ENCODE peak calls at places on chromosomes 6 and 20, in six cellular contexts. R is foreskin fibroblast, Y is AG04450, I is GM13977, B is natural killer cell, A is upper lobe of left lung. M is an unnamed sample.

GRCh38 chr20:59640267-59640666 is 35.9 kb downstream of the PHACTR3 start:
- DNase-seq in I (no peak), A (no peak), Y (no peak), R (no peak), B (no peak), M (no peak)

GRCh38 chr20:33211817-33212424 is 5.2 kb upstream of the BPIFA3 start:
- DNase-seq in B (no peak), Y (no peak), I (peak), A (peak), R (peak), M (peak)

GRCh38 chr6:106253194-106253593 is 72.4 kb downstream of the ATG5 start:
- DNase-seq in R (peak), A (no peak), I (no peak), Y (no peak), B (no peak), M (no peak)

GRCh38 chr20:31718952-31719643 is 3.6 kb downstream of the BCL2L1 start:
- DNase-seq in R (no peak), Y (no peak), I (no peak), A (peak), B (no peak), M (peak)

GRCh38 chr6:24646771-24647170 is 780 bp upstream of the KIAA0319 start:
- DNase-seq in A (no peak), B (no peak), Y (no peak), I (no peak), R (no peak), M (no peak)

GRCh38 chr6:38262041-38262440 is 377.7 kb downstream of the BTBD9 start:
- DNase-seq in R (peak), Y (peak), I (no peak), A (no peak), B (no peak), M (no peak)

GRCh38 chr6:119012521-119012920 is 65.9 kb downstream of the FAM184A start:
- DNase-seq in R (no peak), I (no peak), B (no peak), A (no peak), Y (no peak), M (no peak)

GRCh38 chr6:117483004-117483644 is 650 bp downstream of the DCBLD1 start:
- DNase-seq in B (peak), R (peak), A (peak), I (peak), Y (no peak), M (peak)

GRCh38 chr6:130895516-130895915 is 68.3 kb downstream of the SMLR1 start:
- DNase-seq in A (no peak), I (no peak), R (no peak), Y (no peak), B (no peak), M (no peak)

DNA sequence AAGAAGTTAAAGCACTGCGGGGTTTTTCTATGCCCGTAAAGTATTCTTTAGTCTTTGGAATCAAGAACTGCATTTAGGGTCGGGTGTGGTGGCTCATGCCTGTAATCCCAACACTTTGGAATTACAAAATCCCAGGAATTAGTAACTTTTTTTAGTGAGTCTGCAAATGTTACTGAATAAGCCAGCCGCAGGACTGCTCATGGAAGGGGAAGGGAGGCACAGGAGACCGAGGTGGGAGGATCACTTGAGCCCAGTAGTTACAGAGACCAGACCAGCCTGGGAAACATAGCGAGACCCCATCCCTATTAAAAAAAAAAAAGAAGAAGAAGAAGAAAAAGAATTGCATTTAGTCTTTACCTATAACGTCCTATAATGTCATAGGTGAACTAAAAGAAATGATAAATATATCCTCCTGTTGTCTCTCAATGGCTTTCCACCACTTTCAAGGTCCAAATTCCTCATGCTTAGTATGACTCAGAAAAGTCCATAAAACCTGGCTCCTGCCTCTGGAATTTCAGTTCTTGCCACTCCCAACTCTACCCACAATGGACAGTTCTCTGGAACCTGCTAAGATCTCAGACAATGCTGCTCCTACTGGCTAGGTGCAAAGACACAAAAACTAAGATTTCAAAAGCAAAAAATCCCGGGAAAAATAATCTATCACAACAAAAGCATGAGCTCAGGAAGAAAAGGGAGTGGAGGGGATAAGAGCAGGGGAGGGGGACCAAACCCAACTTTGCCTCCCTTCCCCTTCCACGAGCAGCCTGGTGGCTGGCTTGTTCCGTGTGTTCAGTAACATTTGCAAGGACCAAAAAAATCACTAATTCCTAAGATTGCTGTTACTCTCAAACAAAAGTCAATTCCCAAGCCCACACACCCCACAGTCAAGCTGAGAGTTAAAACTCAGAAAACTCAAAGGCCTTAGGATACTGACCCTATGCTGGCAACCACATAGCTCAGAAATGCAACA is 39.0 kb downstream of the B4GALT5 start:
- DNase-seq in R (no peak), A (no peak), Y (no peak), B (no peak), I (no peak), M (no peak)
- TF ChIP-seq CTCF in R (no peak), A (no peak), Y (no peak), B (no peak), I (no peak), M (no peak)

DNA sequence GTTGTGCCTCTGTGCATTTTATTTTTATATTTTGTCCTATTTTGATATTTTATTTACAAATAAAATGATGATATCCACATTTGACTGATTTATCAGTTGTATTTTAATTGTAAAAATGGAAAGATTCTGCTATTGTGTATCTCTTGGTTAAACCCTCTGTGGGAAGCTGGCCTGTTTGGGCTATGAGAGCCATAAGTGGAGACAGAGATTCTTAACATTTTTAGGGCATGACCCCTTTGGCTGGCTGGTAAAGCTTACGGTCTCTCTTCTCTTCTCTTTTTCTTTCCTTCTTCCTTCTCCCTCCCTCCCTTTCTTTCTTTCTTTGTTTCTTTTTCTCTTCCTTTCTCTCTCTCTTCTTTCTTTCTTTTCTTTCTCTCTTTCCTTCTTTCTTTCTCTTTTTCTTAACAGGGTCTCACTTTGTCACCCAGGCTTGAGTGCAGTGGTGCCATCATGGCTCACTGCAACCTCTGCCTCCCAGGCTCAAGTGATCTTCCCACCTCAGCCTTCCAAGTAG is 172.3 kb upstream of the CDYL start:
- DNase-seq in B (no peak), R (no peak), I (no peak), Y (no peak), A (no peak), M (no peak)
- TF ChIP-seq CTCF in B (no peak), R (no peak), I (no peak), Y (no peak), A (no peak), M (no peak)

DNA sequence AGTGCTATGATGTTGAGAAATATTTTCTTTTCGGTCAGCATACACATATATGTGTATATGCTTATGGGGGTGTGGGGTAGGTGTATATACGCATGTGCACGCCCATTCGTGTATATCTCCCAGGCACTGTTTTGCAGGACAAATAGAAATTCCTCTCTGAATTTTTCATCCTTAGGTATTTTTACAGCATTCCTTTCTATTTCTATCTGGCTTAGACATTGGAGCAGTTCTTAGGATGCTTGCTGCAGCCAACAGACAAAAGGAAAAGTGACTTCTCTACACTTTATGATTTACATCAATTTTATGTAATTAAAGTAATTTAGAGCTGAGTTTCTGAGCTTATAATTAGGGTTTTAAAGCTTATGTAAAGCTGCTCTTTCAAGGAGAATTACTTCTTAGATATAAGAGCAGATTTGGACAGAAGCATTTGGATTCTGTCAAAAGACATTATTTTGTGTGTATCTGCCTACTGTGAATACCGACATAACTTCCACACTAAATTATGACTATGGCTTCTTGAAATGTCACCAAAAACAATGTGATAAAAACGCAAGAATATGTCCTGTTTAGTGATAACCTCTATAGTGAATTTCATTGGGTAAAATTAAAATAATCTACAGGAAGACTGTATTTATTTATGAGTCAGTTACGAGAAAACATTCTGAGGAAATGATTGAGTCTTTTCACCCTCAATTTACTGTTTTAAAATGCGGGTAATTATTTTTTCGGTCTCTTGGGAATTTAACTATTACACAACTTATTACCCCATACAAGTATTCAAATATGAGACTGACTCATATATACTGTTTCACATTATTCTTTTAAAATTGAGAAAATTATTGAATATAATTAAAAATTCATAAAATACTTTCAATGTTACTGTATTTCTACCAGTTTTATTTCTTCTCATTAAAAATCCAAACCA is 21.3 kb upstream of the CEP43 start:
- DNase-seq in A (no peak), Y (no peak), I (no peak), B (no peak), R (no peak), M (no peak)
- TF ChIP-seq CTCF in A (no peak), Y (no peak), I (no peak), B (no peak), R (no peak), M (no peak)

GRCh38 chr6:5078121-5078695 is 6.9 kb upstream of the PPP1R3G start:
- DNase-seq in B (no peak), I (peak), R (no peak), Y (no peak), A (no peak), M (no peak)
- TF ChIP-seq CTCF in B (no peak), I (peak), R (peak), Y (peak), A (no peak), M (no peak)

M was measured in activated CD8-positive, alpha-beta T cell treated with anti-CD3 and anti-CD28 coated beads for 36 hours.